ENCODE peak calls at places on chromosomes 13 and 19, in seven cellular contexts. D is right lobe of liver, M is NCI-H1092 treated with DMSO at 0.1 percent for 48 hours, Y is NCI-H1694, K is GM19239, N is body of pancreas, R is AML-193. H is an unnamed sample.

GRCh38 chr13:114303700-114304327 is 10.5 kb upstream of the CHAMP1 start:
- DNase-seq in D (no peak), M (no peak), Y (no peak), K (no peak), N (peak), R (no peak), H (no peak)

GRCh38 chr19:45408121-45408520 is 1.7 kb downstream of the POLR1G start:
- DNase-seq in D (no peak), M (no peak), Y (no peak), K (no peak), N (no peak), R (no peak), H (no peak)

GRCh38 chr13:34654203-34654602 is 287.9 kb upstream of the NBEA start:
- DNase-seq in D (no peak), M (no peak), Y (no peak), K (no peak), N (no peak), R (no peak), H (no peak)

GRCh38 chr19:18626906-18627305 is 9.9 kb upstream of the KLHL26 start:
- DNase-seq in D (no peak), M (no peak), Y (no peak), K (no peak), N (no peak), R (no peak), H (no peak)

GRCh38 chr19:40947573-40947972 is 43.5 kb upstream of the CYP2B6 start:
- DNase-seq in D (peak), M (no peak), Y (no peak), K (no peak), N (no peak), R (no peak), H (no peak)

GRCh38 chr19:37654525-37654832 is 786 bp downstream of the ZFP30 start:
- DNase-seq in D (no peak), M (peak), Y (peak), K (no peak), N (no peak), R (peak), H (no peak)

GRCh38 chr13:102399791-102400618 is 1.8 kb downstream of the FGF14 start:
- DNase-seq in D (peak), M (peak), Y (peak), K (no peak), N (peak), R (no peak), H (no peak)

GRCh38 chr13:33034061-33034460 is 17.8 kb downstream of the KL start:
- DNase-seq in D (no peak), M (no peak), Y (no peak), K (no peak), N (no peak), R (no peak), H (no peak)

GRCh38 chr13:31042501-31043165 is 110.2 kb downstream of the TEX26 start:
- DNase-seq in D (no peak), M (no peak), Y (no peak), K (no peak), N (no peak), R (no peak), H (no peak)

GRCh38 chr19:9705836-9706235 is 30.9 kb upstream of the ZNF562 start:
- DNase-seq in D (no peak), M (no peak), Y (no peak), K (no peak), N (no peak), R (no peak), H (no peak)

GRCh38 chr19:13100031-13100588 is 2.5 kb downstream of the LYL1 start:
- DNase-seq in D (no peak), M (no peak), Y (no peak), K (peak), N (no peak), R (peak), H (peak)

GRCh38 chr19:2043269-2043641 is 7.8 kb downstream of the MKNK2 start:
- DNase-seq in D (peak), M (no peak), Y (no peak), K (no peak), N (no peak), R (no peak), H (no peak)

GRCh38 chr13:77874406-77874805 is 44.2 kb downstream of the EDNRB start:
- DNase-seq in D (no peak), M (no peak), Y (no peak), K (no peak), N (no peak), R (no peak), H (no peak)

GRCh38 chr13:102651392-102651791 is 43.5 kb downstream of the METTL21C start:
- DNase-seq in D (no peak), M (no peak), Y (no peak), K (no peak), N (no peak), R (no peak), H (no peak)

GRCh38 chr13:98454389-98454881 is 122.5 kb downstream of the STK24 start:
- DNase-seq in D (no peak), M (peak), Y (peak), K (no peak), N (no peak), R (no peak), H (no peak)

GRCh38 chr13:90365130-90365529 is 982.4 kb upstream of the MIR17HG start:
- DNase-seq in D (no peak), M (no peak), Y (no peak), K (no peak), N (no peak), R (no peak), H (no peak)

GRCh38 chr13:26529441-26529840 is 28.0 kb upstream of the WASF3 start:
- DNase-seq in D (no peak), M (no peak), Y (no peak), K (peak), N (peak), R (peak), H (no peak)

GRCh38 chr19:14519860-14520407 is 1.7 kb upstream of the DNAJB1 start:
- DNase-seq in D (peak), M (no peak), Y (no peak), K (no peak), N (peak), R (no peak), H (no peak)

GRCh38 chr19:5534787-5535586 is 32.8 kb downstream of the TINCR start:
- DNase-seq in D (no peak), M (no peak), Y (no peak), K (no peak), N (no peak), R (no peak), H (no peak)

GRCh38 chr13:39105110-39105509 is 66.9 kb downstream of the NHLRC3 start:
- DNase-seq in D (no peak), M (peak), Y (peak), K (no peak), N (no peak), R (no peak), H (no peak)

GRCh38 chr19:4656102-4656501 is 14.0 kb downstream of the MYDGF start:
- DNase-seq in D (no peak), M (no peak), Y (no peak), K (no peak), N (no peak), R (no peak), H (no peak)

GRCh38 chr13:39051157-39051556 is 12.9 kb downstream of the NHLRC3 start:
- DNase-seq in D (no peak), M (peak), Y (peak), K (no peak), N (no peak), R (peak), H (no peak)

GRCh38 chr13:88908896-88909535 is 1237.8 kb downstream of the SLITRK5 start:
- DNase-seq in D (no peak), M (peak), Y (no peak), K (no peak), N (peak), R (no peak), H (no peak)

GRCh38 chr19:39780894-39781293 is 2.2 kb downstream of the LEUTX start:
- DNase-seq in D (no peak), M (no peak), Y (no peak), K (no peak), N (no peak), R (no peak), H (no peak)

GRCh38 chr19:42480335-42481095 is 37.8 kb upstream of the CXCL17 start:
- DNase-seq in D (no peak), M (no peak), Y (no peak), K (no peak), N (peak), R (peak), H (no peak)

GRCh38 chr13:99323488-99323887 is 16.3 kb upstream of the GPR183 start:
- DNase-seq in D (no peak), M (no peak), Y (no peak), K (no peak), N (no peak), R (no peak), H (no peak)

GRCh38 chr13:76129305-76130040 is 493.3 kb downstream of the LMO7 start:
- DNase-seq in D (no peak), M (no peak), Y (no peak), K (no peak), N (no peak), R (no peak), H (no peak)

GRCh38 chr13:30108913-30109237 is 198.5 kb downstream of the KATNAL1 start:
- DNase-seq in D (peak), M (no peak), Y (no peak), K (no peak), N (peak), R (no peak), H (no peak)

GRCh38 chr19:54448037-54448773 is 794 bp upstream of the LENG8 start:
- DNase-seq in D (peak), M (peak), Y (peak), K (no peak), N (peak), R (no peak), H (no peak)

GRCh38 chr19:10095948-10096614 is 6.4 kb downstream of the ANGPTL6 start:
- DNase-seq in D (peak), M (peak), Y (peak), K (peak), N (peak), R (no peak), H (peak)

GRCh38 chr19:45822716-45823115 is 7.6 kb upstream of the RSPH6A start:
- DNase-seq in D (no peak), M (no peak), Y (no peak), K (no peak), N (no peak), R (no peak), H (no peak)

GRCh38 chr13:52067237-52067636 is 42.7 kb downstream of the UTP14C start:
- DNase-seq in D (no peak), M (no peak), Y (no peak), K (no peak), N (no peak), R (no peak), H (no peak)

GRCh38 chr13:23889598-23890224 is 511 bp upstream of the MIPEP start:
- DNase-seq in D (no peak), M (peak), Y (no peak), K (no peak), N (no peak), R (peak), H (no peak)

GRCh38 chr19:10295305-10295846 is 5.6 kb downstream of the ICAM5 start:
- DNase-seq in D (no peak), M (no peak), Y (no peak), K (peak), N (peak), R (no peak), H (no peak)

GRCh38 chr19:38277969-38278680 is 13.8 kb downstream of the SPINT2 start:
- DNase-seq in D (peak), M (no peak), Y (no peak), K (no peak), N (peak), R (no peak), H (no peak)

GRCh38 chr13:61255035-61255796 is 160.4 kb downstream of the PCDH20 start:
- DNase-seq in D (no peak), M (peak), Y (no peak), K (no peak), N (no peak), R (peak), H (no peak)

GRCh38 chr19:18635831-18636182 is 1.0 kb upstream of the KLHL26 start:
- DNase-seq in D (no peak), M (no peak), Y (no peak), K (no peak), N (no peak), R (no peak), H (no peak)